ENCODE peak calls at places on chromosome X, in six cellular contexts. One of them, this sample, is unnamed.

GRCh38 chrX:85517994-85518718 is 138.7 kb upstream of the POF1B start:
- DNase-seq in cardiac muscle cell: no peak
- DNase-seq in transverse colon: peak; percentile 11
- DNase-seq in testis: no peak
- DNase-seq in kidney: no peak
- DNase-seq in tibial nerve: no peak
- DNase-seq in this sample: no peak

GRCh38 chrX:5397409-5397808 is 831.3 kb downstream of the NLGN4X start:
- DNase-seq in transverse colon: no peak
- DNase-seq in tibial nerve: no peak
- DNase-seq in testis: no peak
- DNase-seq in cardiac muscle cell: peak; percentile 3
- DNase-seq in kidney: no peak
- DNase-seq in this sample: no peak

GRCh38 chrX:20913760-20914159 is 460.5 kb upstream of the CNKSR2 start:
- DNase-seq in kidney: no peak
- DNase-seq in cardiac muscle cell: peak; percentile 65
- DNase-seq in testis: peak; percentile 13
- DNase-seq in transverse colon: no peak
- DNase-seq in tibial nerve: no peak
- DNase-seq in this sample: no peak

GRCh38 chrX:104618106-104618895 is 52.3 kb downstream of the IL1RAPL2 start:
- DNase-seq in transverse colon: no peak
- DNase-seq in testis: no peak
- DNase-seq in kidney: no peak
- DNase-seq in cardiac muscle cell: no peak
- DNase-seq in tibial nerve: no peak
- DNase-seq in this sample: no peak

GRCh38 chrX:43526206-43526605 is 129.9 kb upstream of the MAOA start:
- DNase-seq in cardiac muscle cell: no peak
- DNase-seq in transverse colon: no peak
- DNase-seq in kidney: no peak
- DNase-seq in tibial nerve: no peak
- DNase-seq in testis: no peak
- DNase-seq in this sample: no peak

GRCh38 chrX:155966876-155967275 is 30.6 kb upstream of the IL9R start:
- DNase-seq in kidney: no peak
- DNase-seq in cardiac muscle cell: peak; percentile 2
- DNase-seq in testis: peak; percentile 17
- DNase-seq in transverse colon: peak; percentile 9
- DNase-seq in tibial nerve: no peak
- DNase-seq in this sample: peak; percentile 42

GRCh38 chrX:144627947-144628346 is 619.4 kb upstream of the SPANXN1 start:
- DNase-seq in testis: no peak
- DNase-seq in transverse colon: no peak
- DNase-seq in kidney: no peak
- DNase-seq in tibial nerve: no peak
- DNase-seq in cardiac muscle cell: no peak
- DNase-seq in this sample: no peak

GRCh38 chrX:4397471-4397870 is 684.0 kb upstream of the PRKX start:
- DNase-seq in kidney: no peak
- DNase-seq in transverse colon: no peak
- DNase-seq in tibial nerve: no peak
- DNase-seq in cardiac muscle cell: no peak
- DNase-seq in testis: no peak
- DNase-seq in this sample: no peak

GRCh38 chrX:42085836-42086235 is 162.5 kb upstream of the CASK start:
- DNase-seq in testis: no peak
- DNase-seq in cardiac muscle cell: no peak
- DNase-seq in kidney: no peak
- DNase-seq in transverse colon: no peak
- DNase-seq in tibial nerve: no peak
- DNase-seq in this sample: no peak

GRCh38 chrX:103999234-103999633 is 14.3 kb downstream of the H2BW1 start:
- DNase-seq in transverse colon: no peak
- DNase-seq in kidney: no peak
- DNase-seq in testis: no peak
- DNase-seq in cardiac muscle cell: no peak
- DNase-seq in tibial nerve: no peak
- DNase-seq in this sample: no peak

GRCh38 chrX:118632862-118633261 is 94.5 kb upstream of the IL13RA1 start:
- DNase-seq in kidney: no peak
- DNase-seq in testis: no peak
- DNase-seq in tibial nerve: no peak
- DNase-seq in cardiac muscle cell: no peak
- DNase-seq in transverse colon: no peak
- DNase-seq in this sample: no peak

GRCh38 chrX:34877451-34877850 is 65.1 kb upstream of the FAM47B start:
- DNase-seq in kidney: no peak
- DNase-seq in tibial nerve: no peak
- DNase-seq in cardiac muscle cell: no peak
- DNase-seq in testis: no peak
- DNase-seq in transverse colon: no peak
- DNase-seq in this sample: no peak

GRCh38 chrX:65668362-65669310 is 1.2 kb downstream of the MSN start:
- DNase-seq in transverse colon: peak; percentile 61
- DNase-seq in kidney: peak; percentile 89
- DNase-seq in testis: peak; percentile 52
- DNase-seq in tibial nerve: peak; percentile 32
- DNase-seq in cardiac muscle cell: peak; percentile 28
- DNase-seq in this sample: peak; percentile 29

GRCh38 chrX:8036914-8037313 is 109.7 kb upstream of the PNPLA4 start:
- DNase-seq in cardiac muscle cell: peak; percentile 81
- DNase-seq in tibial nerve: no peak
- DNase-seq in kidney: no peak
- DNase-seq in transverse colon: no peak
- DNase-seq in testis: no peak
- DNase-seq in this sample: no peak

GRCh38 chrX:15930585-15930984 is 76.0 kb upstream of the AP1S2 start:
- DNase-seq in testis: no peak
- DNase-seq in cardiac muscle cell: peak; percentile 29
- DNase-seq in tibial nerve: no peak
- DNase-seq in kidney: no peak
- DNase-seq in transverse colon: no peak
- DNase-seq in this sample: no peak

GRCh38 chrX:14777484-14777883 is 95.4 kb downstream of the FANCB start:
- DNase-seq in tibial nerve: no peak
- DNase-seq in testis: no peak
- DNase-seq in cardiac muscle cell: no peak
- DNase-seq in kidney: no peak
- DNase-seq in transverse colon: no peak
- DNase-seq in this sample: no peak

GRCh38 chrX:11628399-11628798 is 37.3 kb downstream of the ARHGAP6 start:
- DNase-seq in tibial nerve: no peak
- DNase-seq in testis: no peak
- DNase-seq in transverse colon: no peak
- DNase-seq in kidney: no peak
- DNase-seq in cardiac muscle cell: no peak
- DNase-seq in this sample: no peak

GRCh38 chrX:1442724-1443367 is 9.9 kb downstream of the ASMTL start:
- DNase-seq in transverse colon: no peak
- DNase-seq in cardiac muscle cell: no peak
- DNase-seq in tibial nerve: no peak
- DNase-seq in testis: no peak
- DNase-seq in kidney: peak; percentile 45
- DNase-seq in this sample: no peak

GRCh38 chrX:77087529-77088169 is 359.5 kb upstream of the FGF16 start:
- DNase-seq in testis: no peak
- DNase-seq in tibial nerve: peak; percentile 74
- DNase-seq in transverse colon: peak; percentile 8
- DNase-seq in kidney: no peak
- DNase-seq in cardiac muscle cell: no peak
- DNase-seq in this sample: no peak

GRCh38 chrX:3939967-3940610 is 226.6 kb upstream of the PRKX start:
- DNase-seq in transverse colon: no peak
- DNase-seq in kidney: no peak
- DNase-seq in tibial nerve: no peak
- DNase-seq in cardiac muscle cell: peak; percentile 21
- DNase-seq in testis: no peak
- DNase-seq in this sample: no peak

GRCh38 chrX:107324493-107325310 is 118.3 kb downstream of the DNAAF6 start:
- DNase-seq in kidney: peak; percentile 73
- DNase-seq in transverse colon: no peak
- DNase-seq in cardiac muscle cell: peak; percentile 96
- DNase-seq in testis: peak; percentile 50
- DNase-seq in tibial nerve: no peak
- DNase-seq in this sample: no peak

GRCh38 chrX:110318664-110318968 is 731 bp upstream of the AMMECR1 start:
- DNase-seq in cardiac muscle cell: no peak
- DNase-seq in kidney: no peak
- DNase-seq in tibial nerve: no peak
- DNase-seq in testis: no peak
- DNase-seq in transverse colon: no peak
- DNase-seq in this sample: peak; percentile 8

GRCh38 chrX:110316351-110317078 is 1.4 kb downstream of the AMMECR1 start:
- DNase-seq in testis: peak; percentile 14
- DNase-seq in kidney: no peak
- DNase-seq in transverse colon: no peak
- DNase-seq in tibial nerve: no peak
- DNase-seq in cardiac muscle cell: peak; percentile 50
- DNase-seq in this sample: no peak

GRCh38 chrX:110317820-110318663 is at the start of gene AMMECR1:
- DNase-seq in cardiac muscle cell: peak; percentile 95
- DNase-seq in testis: peak; percentile 87
- DNase-seq in tibial nerve: peak; percentile 56
- DNase-seq in kidney: peak; percentile 94
- DNase-seq in transverse colon: peak; percentile 79
- DNase-seq in this sample: peak; percentile 84

GRCh38 chrX:110315541-110315940 is 2.3 kb downstream of the AMMECR1 start:
- DNase-seq in tibial nerve: no peak
- DNase-seq in testis: no peak
- DNase-seq in kidney: no peak
- DNase-seq in transverse colon: no peak
- DNase-seq in cardiac muscle cell: no peak
- DNase-seq in this sample: no peak

DNA sequence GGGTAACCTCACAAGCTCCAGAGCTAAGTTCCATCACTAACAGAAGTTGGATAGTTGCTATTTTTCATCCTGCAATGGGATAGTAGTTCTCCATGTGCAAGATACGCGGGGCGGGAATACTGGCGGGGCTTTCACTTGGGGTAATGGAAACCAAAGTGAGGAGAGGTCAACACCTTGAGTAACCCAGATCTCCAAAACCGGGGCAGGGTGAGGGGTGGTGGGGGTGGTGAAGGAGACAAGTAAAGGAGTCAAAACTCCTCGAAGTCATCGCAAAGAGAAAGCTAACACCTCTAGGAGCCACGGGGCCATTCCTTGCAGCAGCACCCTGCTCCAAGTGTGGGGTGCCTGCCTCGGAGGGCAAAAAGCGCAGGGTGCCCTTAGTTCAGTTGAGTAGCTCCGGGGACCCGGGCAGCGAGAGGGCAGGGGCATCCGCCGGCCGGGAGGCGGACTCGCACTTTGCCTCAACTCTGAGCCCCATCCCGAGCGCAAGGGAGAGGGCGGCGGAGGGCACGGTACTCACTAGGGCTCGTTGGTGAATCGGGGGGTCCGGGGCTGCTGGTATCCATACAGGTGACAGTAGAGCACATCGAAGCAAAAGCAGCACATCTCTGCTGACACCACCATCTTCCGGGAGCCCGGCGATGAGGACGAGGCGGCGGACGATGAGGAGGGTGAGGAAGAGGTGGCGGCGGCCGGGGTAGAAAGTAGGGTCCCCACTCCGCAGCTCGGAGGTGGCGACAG is 636 bp downstream of the AMMECR1 start:
- DNase-seq in cardiac muscle cell: peak; percentile 51
- DNase-seq in testis: peak; percentile 18
- DNase-seq in transverse colon: peak; percentile 17
- DNase-seq in kidney: no peak
- DNase-seq in tibial nerve: peak; percentile 4
- DNase-seq in this sample: peak; percentile 61
- TF ChIP-seq CTCF in cardiac muscle cell: no peak
- TF ChIP-seq CTCF in testis: no peak
- TF ChIP-seq CTCF in transverse colon: no peak
- TF ChIP-seq CTCF in kidney: no peak
- TF ChIP-seq CTCF in tibial nerve: no peak
- TF ChIP-seq CTCF in this sample: no peak

GRCh38 chrX:72271812-72272211 is 5.2 kb downstream of the RPS4X start:
- DNase-seq in tibial nerve: no peak
- DNase-seq in kidney: no peak
- DNase-seq in transverse colon: no peak
- DNase-seq in cardiac muscle cell: no peak
- DNase-seq in testis: no peak
- DNase-seq in this sample: no peak
- H3K4me1 ChIP-seq in tibial nerve: peaks cover 5% of the 10 kb centered on the region
- H3K4me1 ChIP-seq in kidney: peaks cover 2% of the 10 kb centered on the region
- H3K4me1 ChIP-seq in transverse colon: peaks cover 19% of the 10 kb centered on the region
- H3K4me1 ChIP-seq in cardiac muscle cell: no peaks in the 10 kb centered on the region
- H3K4me1 ChIP-seq in testis: no peaks in the 10 kb centered on the region
- H3K4me1 ChIP-seq in this sample: peaks cover 29% of the 10 kb centered on the region

GRCh38 chrX:153381684-153382532 is 19.2 kb downstream of the PNMA6E start:
- DNase-seq in kidney: no peak
- DNase-seq in testis: peak; percentile 40
- DNase-seq in cardiac muscle cell: peak; percentile 78
- DNase-seq in tibial nerve: peak; percentile 4
- DNase-seq in transverse colon: no peak
- DNase-seq in this sample: no peak
- TF ChIP-seq CTCF in kidney: no peak
- TF ChIP-seq CTCF in testis: no peak
- TF ChIP-seq CTCF in cardiac muscle cell: peak; percentile 30
- TF ChIP-seq CTCF in tibial nerve: no peak
- TF ChIP-seq CTCF in transverse colon: no peak
- TF ChIP-seq CTCF in this sample: no peak

GRCh38 chrX:133390647-133391046 is 24.6 kb downstream of the GPC4 start:
- DNase-seq in testis: no peak
- DNase-seq in tibial nerve: no peak
- DNase-seq in kidney: no peak
- DNase-seq in cardiac muscle cell: no peak
- DNase-seq in transverse colon: peak; percentile 11
- DNase-seq in this sample: no peak

GRCh38 chrX:133389975-133390374 is 25.3 kb downstream of the GPC4 start:
- DNase-seq in testis: no peak
- DNase-seq in kidney: no peak
- DNase-seq in tibial nerve: no peak
- DNase-seq in transverse colon: no peak
- DNase-seq in cardiac muscle cell: no peak
- DNase-seq in this sample: no peak

GRCh38 chrX:133394765-133395164 is 20.5 kb downstream of the GPC4 start:
- DNase-seq in kidney: no peak
- DNase-seq in transverse colon: no peak
- DNase-seq in testis: no peak
- DNase-seq in cardiac muscle cell: no peak
- DNase-seq in tibial nerve: no peak
- DNase-seq in this sample: no peak

DNA sequence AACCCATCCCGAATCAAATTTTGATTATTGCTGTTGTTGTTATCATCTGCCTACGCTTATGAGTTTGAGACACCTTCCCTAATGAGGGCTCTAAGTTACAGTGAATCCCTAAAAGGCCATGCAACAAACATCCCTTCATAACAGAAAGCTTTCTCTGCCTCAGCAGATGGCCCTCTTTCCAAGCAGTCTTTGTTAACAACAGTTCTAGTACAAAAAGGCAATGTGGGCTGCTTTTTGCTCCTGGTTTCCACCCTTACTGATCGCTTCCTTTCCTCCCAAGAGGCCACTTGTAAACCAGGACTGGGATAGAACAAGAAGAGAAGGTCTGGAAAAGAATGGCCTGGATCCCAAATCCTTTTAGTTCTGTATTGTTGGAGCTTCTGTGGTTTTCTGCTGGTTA is 24.2 kb downstream of the GPC4 start:
- DNase-seq in tibial nerve: no peak
- DNase-seq in kidney: no peak
- DNase-seq in cardiac muscle cell: no peak
- DNase-seq in testis: no peak
- DNase-seq in transverse colon: no peak
- DNase-seq in this sample: no peak
- H3K4me1 ChIP-seq in tibial nerve: no peaks in the 10 kb centered on the region
- H3K4me1 ChIP-seq in kidney: no peaks in the 10 kb centered on the region
- H3K4me1 ChIP-seq in cardiac muscle cell: peaks cover 28% of the 10 kb centered on the region
- H3K4me1 ChIP-seq in testis: no peaks in the 10 kb centered on the region
- H3K4me1 ChIP-seq in transverse colon: peaks cover 11% of the 10 kb centered on the region
- H3K4me1 ChIP-seq in this sample: no peaks in the 10 kb centered on the region

This sample was measured in CD8-positive, alpha-beta T cell.